ENCODE peak calls at places on chromosomes 2 and 18, in four cellular contexts. H is DND-41, Y is spleen, C is fibroblast of lung. N is an unnamed sample.

GRCh38 chr2:239660390-239661228 is 259.8 kb upstream of the HDAC4 start:
- DNase-seq in H (no peak), Y (no peak), C (no peak), N (no peak)

GRCh38 chr18:1914489-1914888 is 656.8 kb downstream of the METTL4 start:
- DNase-seq in Y (no peak), C (peak; percentile 9), H (no peak), N (no peak)

GRCh38 chr18:47260138-47260923 is 8.9 kb upstream of the SKOR2 start:
- DNase-seq in H (peak; percentile 15), Y (no peak), C (peak; percentile 44), N (no peak)

GRCh38 chr2:164898475-164898874 is 56.9 kb downstream of the SLC38A11 start:
- DNase-seq in H (no peak), C (peak; percentile 88), Y (no peak), N (no peak)

GRCh38 chr2:149401007-149401406 is 70.6 kb downstream of the LYPD6 start:
- DNase-seq in Y (no peak), C (peak; percentile 70), H (no peak), N (no peak)

GRCh38 chr2:19747310-19748072 is 154.3 kb downstream of the TTC32 start:
- DNase-seq in Y (no peak), H (no peak), C (peak; percentile 62), N (no peak)

GRCh38 chr18:48325115-48325670 is 84.0 kb downstream of the ZBTB7C start:
- DNase-seq in H (no peak), C (no peak), Y (no peak), N (no peak)

GRCh38 chr18:2917255-2918047 is 70.6 kb downstream of the EMILIN2 start:
- DNase-seq in C (no peak), Y (no peak), H (no peak), N (no peak)

GRCh38 chr2:241810304-241811208 is 1.6 kb downstream of the NEU4 start:
- DNase-seq in C (no peak), Y (peak; percentile 69), H (no peak), N (no peak)

GRCh38 chr2:190843874-190844699 is 36.5 kb upstream of the GLS start:
- DNase-seq in C (peak; percentile 73), H (no peak), Y (no peak), N (no peak)

GRCh38 chr2:237324446-237325236 is 89.3 kb downstream of the COL6A3 start:
- DNase-seq in C (peak; percentile 53), H (no peak), Y (no peak), N (no peak)

GRCh38 chr2:111208639-111209038 is 87.9 kb downstream of the BCL2L11 start:
- DNase-seq in H (no peak), C (no peak), Y (no peak), N (no peak)

GRCh38 chr2:72220170-72220569 is 72.5 kb upstream of the CYP26B1 start:
- DNase-seq in Y (no peak), C (no peak), H (peak; percentile 21), N (no peak)

GRCh38 chr2:236107536-236107935 is 60.6 kb downstream of the GBX2 start:
- DNase-seq in C (no peak), H (no peak), Y (peak; percentile 59), N (no peak)

GRCh38 chr18:35497006-35497333 is 790 bp downstream of the INO80C start:
- DNase-seq in C (peak; percentile 66), Y (no peak), H (no peak), N (no peak)

GRCh38 chr2:12478151-12479041 is 238.3 kb upstream of the TRIB2 start:
- DNase-seq in H (no peak), Y (no peak), C (peak; percentile 47), N (no peak)

GRCh38 chr2:100704156-100704555 is 115.8 kb upstream of the NPAS2 start:
- DNase-seq in C (no peak), Y (no peak), H (no peak), N (no peak)

GRCh38 chr2:111701266-111701665 is 182.7 kb downstream of the ANAPC1 start:
- DNase-seq in H (peak; percentile 38), Y (no peak), C (peak; percentile 25), N (no peak)

GRCh38 chr18:14117611-14118010 is 14.6 kb downstream of the ZNF519 start:
- DNase-seq in C (peak; percentile 3), Y (no peak), H (no peak), N (no peak)

GRCh38 chr2:33015421-33016142 is 68.8 kb downstream of the LTBP1 start:
- DNase-seq in H (no peak), Y (no peak), C (peak; percentile 70), N (no peak)

GRCh38 chr2:178845565-178846457 is 38.6 kb upstream of the TTN start:
- DNase-seq in H (no peak), C (peak; percentile 88), Y (no peak), N (no peak)

GRCh38 chr2:56184500-56184996 is 758 bp downstream of the CCDC85A start:
- DNase-seq in Y (peak; percentile 77), H (no peak), C (peak; percentile 34), N (no peak)

GRCh38 chr2:108414945-108415344 is 34.1 kb upstream of the GCC2 start:
- DNase-seq in H (no peak), Y (no peak), C (no peak), N (no peak)

GRCh38 chr2:108417254-108417653 is 31.8 kb upstream of the GCC2 start:
- DNase-seq in H (no peak), Y (no peak), C (no peak), N (no peak)

GRCh38 chr2:108413731-108414130 is 35.3 kb upstream of the GCC2 start:
- DNase-seq in Y (no peak), H (no peak), C (no peak), N (no peak)

GRCh38 chr2:108412995-108413726 is 35.4 kb downstream of the SULT1C4 start:
- DNase-seq in C (peak; percentile 90), H (no peak), Y (no peak), N (no peak)

GRCh38 chr2:108414256-108414876 is 34.6 kb upstream of the GCC2 start:
- DNase-seq in Y (no peak), H (no peak), C (no peak), N (no peak)
- H3K27ac ChIP-seq in Y (no peak overlapping the region), H (no peak overlapping the region), C (no peak overlapping the region), N (no peak overlapping the region)

GRCh38 chr18:51447351-51447896 is 249.9 kb upstream of the MEX3C start:
- DNase-seq in C (no peak), H (no peak), Y (no peak), N (no peak)
- H3K4me3 ChIP-seq in C (no peak overlapping the region), H (no peak overlapping the region), Y (no peak overlapping the region), N (no peak overlapping the region)

GRCh38 chr2:105795575-105795934 is 50.8 kb downstream of the NCK2 start:
- DNase-seq in C (no peak), H (peak; percentile 42), Y (no peak), N (no peak)
- H3K4me1 ChIP-seq in C (peaks cover 28% of the 10 kb centered on the region), H (peaks cover 80% of the 10 kb centered on the region), Y (peaks cover 97% of the 10 kb centered on the region), N (peaks cover 97% of the 10 kb centered on the region)

GRCh38 chr2:176076063-176076462 is 7.7 kb downstream of the EVX2 start:
- DNase-seq in C (no peak), H (no peak), Y (no peak), N (no peak)
- H3K27ac ChIP-seq in C (no peak overlapping the region), H (no peak overlapping the region), Y (no peak overlapping the region), N (no peak overlapping the region)

GRCh38 chr2:126307740-126308139 is 348.2 kb upstream of the GYPC start:
- DNase-seq in C (no peak), H (no peak), Y (no peak), N (no peak)
- H3K4me3 ChIP-seq in C (no peak overlapping the region), H (no peak overlapping the region), Y (no peak overlapping the region), N (no peak overlapping the region)

DNA sequence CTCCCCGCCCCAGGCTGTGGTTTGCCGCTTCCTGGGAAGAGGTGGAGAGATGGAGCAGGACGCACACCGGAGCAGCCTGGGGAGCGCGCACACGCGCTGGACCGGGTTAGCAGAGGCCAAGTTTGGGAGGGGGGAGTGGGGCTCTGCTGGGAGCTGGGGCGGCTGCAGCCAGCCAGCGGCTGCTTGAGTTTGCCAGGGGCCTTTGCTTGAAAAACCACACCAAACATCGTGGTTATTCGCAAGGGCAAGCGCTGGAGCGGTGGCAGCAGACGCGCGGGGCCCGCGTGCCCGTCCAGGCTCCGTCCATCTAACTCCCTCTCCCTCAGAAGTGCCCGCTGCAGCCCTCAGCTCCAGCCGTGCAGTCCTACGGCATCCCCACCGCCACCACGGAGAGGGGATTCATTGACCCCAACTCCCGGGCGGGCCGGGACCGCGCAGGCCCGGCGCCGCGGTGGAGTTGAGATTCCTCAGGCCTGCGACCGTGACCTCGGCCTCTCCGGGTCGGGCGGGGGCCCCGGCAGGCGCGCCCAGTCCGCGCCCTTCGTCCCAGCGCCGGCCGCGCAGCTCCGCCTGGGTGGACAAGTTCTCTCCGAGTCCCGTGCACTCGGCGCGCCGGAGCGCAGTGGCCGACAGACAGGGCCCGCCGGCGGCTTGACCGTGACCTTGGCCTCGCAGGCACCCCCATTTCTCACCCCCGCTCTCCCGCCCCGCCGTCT is 4.5 kb downstream of the PTGR3 start:
- DNase-seq in C (peak; percentile 41), H (no peak), Y (no peak), N (no peak)
- H3K4me1 ChIP-seq in C (peaks cover 16% of the 10 kb centered on the region), H (peaks cover 28% of the 10 kb centered on the region), Y (peaks cover 46% of the 10 kb centered on the region), N (peaks cover 33% of the 10 kb centered on the region)

DNA sequence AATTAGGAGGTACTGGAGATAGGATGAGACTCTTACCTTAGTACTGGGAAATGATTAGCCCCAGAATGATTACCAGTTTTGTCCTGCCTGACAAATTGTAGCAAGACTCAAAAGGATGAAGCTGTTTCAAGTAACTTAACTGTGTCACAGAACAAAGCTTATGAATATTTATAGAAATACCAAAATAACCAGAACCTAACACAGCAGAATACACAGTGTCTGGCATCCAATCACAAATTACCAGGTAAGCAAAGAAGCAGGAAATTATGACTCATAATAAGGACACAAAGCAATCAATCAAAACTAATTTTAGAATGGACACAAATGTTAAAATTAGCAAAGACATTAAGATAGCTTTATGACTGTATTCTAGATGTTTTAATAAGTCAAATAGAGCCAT is 91.9 kb downstream of the CTNNA2 start:
- DNase-seq in Y (no peak), C (peak; percentile 18), H (no peak), N (no peak)
- H3K27ac ChIP-seq in Y (no peak overlapping the region), C (no peak overlapping the region), H (no peak overlapping the region), N (no peak overlapping the region)

DNA sequence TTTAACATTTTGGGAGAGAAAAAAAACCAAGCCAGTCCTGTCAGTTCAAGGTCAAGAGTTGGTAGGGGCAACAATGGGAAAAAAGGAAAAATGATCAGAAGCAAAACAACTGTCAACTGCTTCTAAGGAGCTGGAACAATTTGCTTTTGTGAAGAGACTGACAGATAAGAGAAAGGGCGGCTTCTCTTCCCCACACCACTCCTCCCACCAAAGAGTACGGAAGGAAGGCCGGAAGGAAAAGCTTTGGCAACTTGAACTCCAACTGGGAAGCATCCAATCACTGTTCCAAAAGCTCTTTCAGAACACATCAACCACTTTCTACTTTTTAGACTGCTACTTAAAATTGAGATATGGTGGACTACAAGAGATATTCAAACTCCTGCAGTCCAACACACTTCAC is 57.8 kb upstream of the NFU1 start:
- DNase-seq in C (no peak), Y (no peak), H (no peak), N (no peak)
- H3K4me3 ChIP-seq in C (no peak overlapping the region), Y (no peak overlapping the region), H (no peak overlapping the region), N (no peak overlapping the region)

GRCh38 chr2:113167962-113168340 is 5.8 kb upstream of the PSD4 start:
- DNase-seq in Y (peak; percentile 36), H (no peak), C (no peak), N (no peak)
- H3K4me1 ChIP-seq in Y (peaks cover 51% of the 10 kb centered on the region), H (peaks cover 5% of the 10 kb centered on the region), C (no peaks in the 10 kb centered on the region), N (peaks cover 71% of the 10 kb centered on the region)